ENCODE peak calls at places on chromosomes 4 and X, in eight cellular contexts. J, X, G, T, E, C, N and B are unnamed samples.

GRCh38 chrX:68832101-68832416 is 3.2 kb downstream of the EFNB1 start:
- DNase-seq in J (no peak), X (no peak), G (peak; percentile 86), T (peak; percentile 16), E (peak; percentile 3), C (peak; percentile 33), N (peak; percentile 37), B (no peak)

GRCh38 chr4:137471895-137472294 is 60.4 kb downstream of the PCDH18 start:
- DNase-seq in J (no peak), X (no peak), G (no peak), T (no peak), E (no peak), C (peak; percentile 24), N (no peak), B (no peak)

GRCh38 chr4:164700471-164700870 is 53.5 kb upstream of the SMIM31 start:
- DNase-seq in J (no peak), X (peak; percentile 1), G (no peak), T (no peak), E (no peak), C (peak; percentile 15), N (no peak), B (no peak)

GRCh38 chr4:15651682-15652081 is 3.5 kb downstream of the FBXL5 start:
- DNase-seq in J (no peak), X (no peak), G (no peak), T (no peak), E (no peak), C (no peak), N (no peak), B (no peak)

GRCh38 chrX:9992724-9993123 is 25.6 kb downstream of the CLDN34 start:
- DNase-seq in J (no peak), X (no peak), G (no peak), T (no peak), E (no peak), C (no peak), N (no peak), B (no peak)

GRCh38 chrX:18755651-18756050 is 48.2 kb downstream of the PPEF1 start:
- DNase-seq in J (no peak), X (no peak), G (peak; percentile 2), T (no peak), E (no peak), C (no peak), N (no peak), B (no peak)

GRCh38 chr4:139025841-139026240 is 10.3 kb downstream of the NOCT start:
- DNase-seq in J (no peak), X (no peak), G (no peak), T (no peak), E (no peak), C (no peak), N (no peak), B (no peak)

GRCh38 chr4:101277661-101278060 is 69.7 kb downstream of the PPP3CA start:
- DNase-seq in J (no peak), X (no peak), G (peak; percentile 72), T (no peak), E (no peak), C (no peak), N (no peak), B (no peak)

GRCh38 chr4:176256921-176257320 is 12.1 kb downstream of the ASB5 start:
- DNase-seq in J (no peak), X (no peak), G (no peak), T (no peak), E (no peak), C (no peak), N (no peak), B (no peak)

GRCh38 chr4:55397024-55397520 is 1.3 kb downstream of the TMEM165 start:
- DNase-seq in J (no peak), X (no peak), G (peak; percentile 28), T (no peak), E (no peak), C (peak; percentile 50), N (no peak), B (no peak)